ENCODE peak calls at places on chromosomes 5 and 9, in four cellular contexts. P is K562, X is GM12878, R is HepG2. V is an unnamed sample.

GRCh38 chr9:12253941-12254340 is 439.2 kb upstream of the TYRP1 start:
- DNase-seq in R (no peak), X (no peak), P (no peak), V (no peak)

GRCh38 chr5:104977530-104977929 is 1414.9 kb upstream of the NUDT12 start:
- DNase-seq in P (no peak), R (peak; percentile 1), X (no peak), V (no peak)

GRCh38 chr9:88197781-88198345 is 59.6 kb upstream of the SPATA31C2 start:
- DNase-seq in P (no peak), R (no peak), X (no peak), V (peak; percentile 76)

GRCh38 chr9:76704601-76705204 is 59.5 kb upstream of the PCA3 start:
- DNase-seq in X (peak; percentile 20), P (peak; percentile 66), R (peak; percentile 58), V (peak; percentile 44)

GRCh38 chr9:13274901-13275641 is 4.4 kb downstream of the MPDZ start:
- DNase-seq in P (peak; percentile 6), R (no peak), X (no peak), V (no peak)

GRCh38 chr9:115595951-115596742 is 478.2 kb upstream of the TNC start:
- DNase-seq in R (no peak), P (no peak), X (no peak), V (no peak)

GRCh38 chr5:33810491-33811120 is 81.2 kb downstream of the ADAMTS12 start:
- DNase-seq in R (no peak), P (no peak), X (no peak), V (no peak)

GRCh38 chr5:147404706-147405105 is 105.2 kb downstream of the DPYSL3 start:
- DNase-seq in R (no peak), P (no peak), X (peak; percentile 5), V (no peak)

GRCh38 chr5:57895766-57896165 is 413.2 kb upstream of the ACTBL2 start:
- DNase-seq in R (no peak), P (no peak), X (no peak), V (no peak)

GRCh38 chr5:51433052-51433710 is 49.9 kb downstream of the ISL1 start:
- DNase-seq in P (no peak), R (no peak), X (no peak), V (no peak)

GRCh38 chr9:86557063-86557766 is 203.0 kb upstream of the TUT7 start:
- DNase-seq in P (no peak), R (no peak), X (no peak), V (no peak)

GRCh38 chr9:36092509-36093215 is 43.9 kb upstream of the GLIPR2 start:
- DNase-seq in R (no peak), P (no peak), X (peak; percentile 65), V (no peak)

GRCh38 chr5:157597277-157597676 is 21.7 kb upstream of the ADAM19 start:
- DNase-seq in X (no peak), R (peak; percentile 22), P (no peak), V (no peak)

GRCh38 chr5:123937230-123937629 is 425.3 kb downstream of the CSNK1G3 start:
- DNase-seq in X (peak; percentile 3), P (peak; percentile 62), R (peak; percentile 65), V (peak; percentile 71)

GRCh38 chr5:129460121-129460950 is at the start of gene ADAMTS19:
- DNase-seq in R (no peak), X (no peak), P (no peak), V (peak; percentile 14)

GRCh38 chr5:52693836-52694235 is 93.9 kb upstream of the ITGA1 start:
- DNase-seq in R (no peak), P (no peak), X (no peak), V (no peak)

GRCh38 chr5:52690236-52690685 is 97.5 kb upstream of the ITGA1 start:
- DNase-seq in R (no peak), X (no peak), P (no peak), V (no peak)

GRCh38 chr5:52692039-52692438 is 95.7 kb upstream of the ITGA1 start:
- DNase-seq in R (no peak), P (no peak), X (no peak), V (no peak)

GRCh38 chr5:52692618-52693017 is 95.1 kb upstream of the ITGA1 start:
- DNase-seq in X (no peak), R (no peak), P (no peak), V (no peak)

DNA sequence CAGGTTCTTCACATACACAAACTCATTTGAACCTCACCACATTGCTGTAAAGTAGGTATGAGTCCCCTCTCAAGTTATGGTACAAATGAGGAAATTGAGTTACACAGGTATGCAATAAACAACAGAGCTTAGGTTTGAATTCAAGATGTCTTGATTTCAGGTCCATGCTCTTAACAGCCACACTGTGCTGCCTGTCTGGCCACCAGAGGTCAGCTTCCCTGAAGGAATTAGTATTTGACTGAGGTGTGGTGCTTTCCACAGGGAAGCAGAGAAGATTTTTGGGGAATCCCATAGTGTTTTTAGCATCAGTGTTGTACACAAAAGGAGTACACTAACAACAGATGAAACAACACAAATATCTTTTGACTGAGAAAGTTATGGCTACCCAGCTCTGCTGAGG is 94.4 kb upstream of the ITGA1 start:
- DNase-seq in R (peak; percentile 30), X (no peak), P (peak; percentile 10), V (no peak)
- TF ChIP-seq CHD4 in R (no peak), X (no peak), P (no peak), V (no peak)

GRCh38 chr5:115246361-115246991 is 16.2 kb downstream of the PGGT1B start:
- DNase-seq in R (peak; percentile 49), X (peak; percentile 7), P (peak; percentile 44), V (peak; percentile 23)
- TF ChIP-seq USF2 in R (no peak), X (no peak), P (no peak), V (no peak)

DNA sequence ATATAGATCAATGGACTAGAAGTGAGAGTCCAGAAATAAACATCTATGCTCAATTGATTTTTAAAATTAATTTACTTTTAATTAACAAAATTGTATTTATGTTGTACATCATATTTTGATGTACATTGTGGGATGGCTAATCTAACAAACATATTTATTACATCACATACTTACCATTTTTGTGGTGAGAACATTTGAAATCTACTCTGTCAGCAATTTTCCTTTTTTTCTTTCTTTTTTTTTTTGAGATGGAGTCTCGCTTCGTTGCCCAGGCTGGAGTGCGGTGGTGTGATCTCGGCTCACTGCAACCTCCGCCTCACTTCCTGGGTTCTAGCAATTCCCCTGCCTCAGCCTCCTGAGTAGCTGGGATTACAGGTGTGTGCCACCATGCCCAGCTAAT is 32.4 kb upstream of the SHB start:
- DNase-seq in X (no peak), R (no peak), P (no peak), V (no peak)
- TF ChIP-seq CHD4 in X (no peak), R (no peak), P (no peak), V (no peak)

DNA sequence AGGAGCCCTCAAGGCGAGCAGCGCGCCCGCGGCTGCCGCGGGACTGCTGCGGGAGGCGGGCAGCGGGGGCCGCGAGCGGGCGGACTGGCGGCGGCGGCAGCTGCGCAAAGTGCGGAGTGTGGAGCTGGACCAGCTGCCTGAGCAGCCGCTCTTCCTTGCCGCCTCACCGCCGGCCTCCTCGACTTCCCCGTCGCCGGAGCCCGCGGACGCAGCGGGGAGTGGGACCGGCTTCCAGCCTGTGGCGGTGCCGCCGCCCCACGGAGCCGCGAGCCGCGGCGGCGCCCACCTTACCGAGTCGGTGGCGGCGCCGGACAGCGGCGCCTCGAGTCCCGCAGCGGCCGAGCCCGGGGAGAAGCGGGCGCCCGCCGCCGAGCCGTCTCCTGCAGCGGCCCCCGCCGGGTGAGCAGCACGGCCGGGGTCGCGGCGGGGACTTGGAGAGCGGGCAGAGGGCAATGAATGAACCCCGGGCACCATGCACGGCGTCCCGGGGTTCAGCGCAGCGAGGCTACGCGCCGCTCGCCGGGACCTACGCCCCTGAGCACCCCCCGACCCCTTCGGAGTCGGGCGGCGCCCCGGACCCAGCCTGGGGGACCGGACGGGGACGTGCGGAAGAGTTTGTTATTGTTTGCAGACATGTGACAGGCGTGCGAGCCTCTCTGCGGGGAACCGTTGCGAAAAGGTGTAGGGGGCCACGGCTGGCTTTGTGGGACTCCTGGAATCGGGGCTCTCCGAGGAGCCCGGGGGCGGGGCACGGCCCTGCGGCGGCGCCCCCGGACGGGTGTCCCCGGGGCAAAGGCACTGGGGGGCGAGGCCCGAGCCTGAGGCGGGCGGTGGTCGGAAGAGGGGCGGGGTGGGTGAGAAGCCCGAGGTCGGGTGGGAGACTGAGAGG is 552 bp downstream of the MAP3K1 start:
- DNase-seq in R (no peak), X (no peak), P (peak; percentile 41), V (peak; percentile 55)
- TF ChIP-seq USF2 in R (no peak), X (no peak), P (no peak), V (no peak)

DNA sequence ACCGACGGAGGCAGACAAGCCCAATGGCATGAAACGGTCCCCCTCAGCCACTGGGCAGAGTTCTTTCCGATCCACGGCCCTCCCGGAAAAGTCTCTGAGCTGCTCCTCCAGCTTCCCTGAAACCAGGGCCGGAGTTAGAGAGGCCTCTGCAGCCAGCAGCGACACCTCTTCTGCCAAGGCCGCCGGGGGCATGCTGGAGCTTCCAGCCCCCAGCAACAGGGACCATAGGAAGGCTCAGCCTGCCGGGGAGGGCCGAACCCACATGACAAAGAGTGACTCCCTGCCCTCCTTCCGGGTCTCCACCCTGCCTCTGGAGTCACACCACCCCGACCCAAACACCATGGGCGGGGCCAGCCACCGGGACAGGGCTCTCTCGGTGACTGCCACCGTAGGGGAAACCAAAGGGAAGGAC is 30.1 kb downstream of the CD180 start:
- DNase-seq in X (no peak), R (no peak), P (no peak), V (peak; percentile 10)
- TF ChIP-seq CHD4 in X (no peak), R (no peak), P (no peak), V (no peak)